ENCODE peak calls at places on chromosome 19, in eight cellular contexts. I is stromal cell of bone marrow; D is hippocampal formation; Z is stimulated activated CD4-positive, alpha-beta T cell treated with anti-CD3 and anti-CD28 coated beads, TNF-alpha, amount 100 ng/mL, for 48 hours; X is breast epithelium; U is GM13976; R is activated CD4-positive, CD25-positive, alpha-beta regulatory T cell; L is hepatic stellate cell. N is an unnamed sample.

GRCh38 chr19:6393982-6394412 is 1.0 kb upstream of the GTF2F1 start:
- DNase-seq in I (no peak), D (no peak), Z (no peak), X (no peak), U (no peak), R (no peak), L (no peak), N (no peak)

GRCh38 chr19:50750010-50750409 is 20.3 kb upstream of the GPR32 start:
- DNase-seq in I (no peak), D (no peak), Z (no peak), X (no peak), U (no peak), R (no peak), L (no peak), N (no peak)

GRCh38 chr19:39409886-39410619 is 2.4 kb upstream of the PLEKHG2 start:
- DNase-seq in I (peak), D (no peak), Z (no peak), X (no peak), U (peak), R (peak), L (peak), N (no peak)

GRCh38 chr19:44747739-44748425 is 626 bp upstream of the BCL3 start:
- DNase-seq in I (no peak), D (no peak), Z (peak), X (no peak), U (no peak), R (no peak), L (peak), N (no peak)

GRCh38 chr19:7868671-7869452 is 5.3 kb downstream of the PRR36 start:
- DNase-seq in I (no peak), D (peak), Z (peak), X (peak), U (peak), R (peak), L (peak), N (peak)

GRCh38 chr19:39845172-39845571 is 1.0 kb downstream of the FBL start:
- DNase-seq in I (no peak), D (no peak), Z (no peak), X (no peak), U (no peak), R (no peak), L (no peak), N (no peak)

GRCh38 chr19:32977269-32977668 is 5.2 kb downstream of the FAAP24 start:
- DNase-seq in I (no peak), D (no peak), Z (no peak), X (no peak), U (no peak), R (no peak), L (no peak), N (no peak)

GRCh38 chr19:56594783-56595547 is at the start of gene ZNF71:
- DNase-seq in I (peak), D (peak), Z (peak), X (peak), U (peak), R (peak), L (peak), N (peak)

GRCh38 chr19:39277598-39277997 is 9.4 kb downstream of the IFNL2 start:
- DNase-seq in I (no peak), D (no peak), Z (no peak), X (no peak), U (no peak), R (no peak), L (peak), N (no peak)

GRCh38 chr19:35109395-35110112 is 6.1 kb upstream of the FXYD3 start:
- DNase-seq in I (no peak), D (peak), Z (no peak), X (no peak), U (no peak), R (no peak), L (no peak), N (no peak)

GRCh38 chr19:29510701-29511265 is 15.0 kb upstream of the VSTM2B start:
- DNase-seq in I (no peak), D (no peak), Z (no peak), X (no peak), U (no peak), R (no peak), L (no peak), N (no peak)

GRCh38 chr19:35777411-35777841 is 2.1 kb downstream of the ARHGAP33 start:
- DNase-seq in I (no peak), D (peak), Z (no peak), X (no peak), U (no peak), R (no peak), L (no peak), N (no peak)

GRCh38 chr19:41421314-41421713 is 5.9 kb downstream of the B3GNT8 start:
- DNase-seq in I (no peak), D (no peak), Z (no peak), X (no peak), U (no peak), R (no peak), L (no peak), N (no peak)

N was measured in frontal cortex.